ENCODE peak calls at places on chromosomes 7 and 10, in four cellular contexts. B is MM.1S, D is Peyer's patch, C is heart left ventricle. J is an unnamed sample.

GRCh38 chr7:158350166-158350900 is 237.3 kb downstream of the PTPRN2 start:
- DNase-seq in B (no peak), D (no peak), C (no peak), J (no peak)

GRCh38 chr10:60569681-60570080 is 180.0 kb upstream of the ANK3 start:
- DNase-seq in D (no peak), C (no peak), B (no peak), J (no peak)

GRCh38 chr7:25930492-25931048 is 221.4 kb upstream of the NFE2L3 start:
- DNase-seq in B (no peak), C (no peak), D (no peak), J (no peak)

GRCh38 chr7:47578581-47579270 is 3.2 kb downstream of the TNS3 start:
- DNase-seq in D (no peak), C (no peak), B (no peak), J (no peak)

GRCh38 chr10:132493246-132493755 is 44.3 kb upstream of the INPP5A start:
- DNase-seq in B (no peak), C (no peak), D (peak; percentile 41), J (no peak)

GRCh38 chr10:92839191-92840085 is 8.9 kb upstream of the EXOC6 start:
- DNase-seq in D (peak; percentile 60), B (peak; percentile 38), C (peak; percentile 65), J (peak; percentile 60)

GRCh38 chr10:74289172-74289571 is 138.2 kb downstream of the ADK start:
- DNase-seq in C (no peak), D (no peak), B (no peak), J (no peak)

GRCh38 chr10:12811725-12812310 is 189.7 kb downstream of the CCDC3 start:
- DNase-seq in D (no peak), C (no peak), B (no peak), J (no peak)

GRCh38 chr7:54672519-54672918 is 86.5 kb downstream of the SEC61G start:
- DNase-seq in C (no peak), D (no peak), B (no peak), J (no peak)

GRCh38 chr7:90607196-90607595 is 11.1 kb downstream of the CDK14 start:
- DNase-seq in D (no peak), B (no peak), C (no peak), J (no peak)

GRCh38 chr10:26765549-26765948 is 68.0 kb downstream of the PDSS1 start:
- DNase-seq in B (no peak), D (no peak), C (no peak), J (no peak)

GRCh38 chr7:27933691-27934565 is 194.0 kb downstream of the TAX1BP1 start:
- DNase-seq in D (no peak), B (no peak), C (no peak), J (no peak)

GRCh38 chr10:126331101-126331500 is 57.2 kb downstream of the ADAM12 start:
- DNase-seq in B (no peak), C (no peak), D (no peak), J (no peak)

GRCh38 chr10:106537866-106538265 is 626.6 kb downstream of the SORCS1 start:
- DNase-seq in D (no peak), C (no peak), B (no peak), J (no peak)

GRCh38 chr7:137196665-137197064 is 146.9 kb downstream of the PTN start:
- DNase-seq in C (no peak), B (no peak), D (no peak), J (no peak)

GRCh38 chr7:81574723-81575326 is 195.0 kb downstream of the HGF start:
- DNase-seq in C (no peak), B (no peak), D (no peak), J (no peak)

GRCh38 chr7:76220185-76221057 is 18.7 kb downstream of the SRRM3 start:
- DNase-seq in C (peak; percentile 32), D (no peak), B (no peak), J (peak; percentile 37)

GRCh38 chr10:101767600-101767945 is 8.3 kb downstream of the FGF8 start:
- DNase-seq in D (no peak), C (no peak), B (no peak), J (no peak)

GRCh38 chr7:94005753-94006152 is 1.6 kb upstream of the BET1 start:
- DNase-seq in D (no peak), B (no peak), C (no peak), J (no peak)

GRCh38 chr7:1004018-1004880 is 21.3 kb downstream of the CYP2W1 start:
- DNase-seq in B (no peak), C (no peak), D (no peak), J (no peak)

GRCh38 chr7:116978006-116978405 is 24.7 kb downstream of the ST7 start:
- DNase-seq in B (no peak), C (no peak), D (no peak), J (no peak)

GRCh38 chr7:94295805-94296204 is 98.9 kb upstream of the COL1A2 start:
- DNase-seq in D (no peak), B (no peak), C (no peak), J (no peak)

GRCh38 chr7:149734514-149735075 is 38.8 kb downstream of the ZNF467 start:
- DNase-seq in B (no peak), C (no peak), D (no peak), J (no peak)

GRCh38 chr10:88186335-88186734 is 322.9 kb downstream of the PTEN start:
- DNase-seq in B (no peak), C (no peak), D (no peak), J (no peak)

GRCh38 chr7:92589056-92589455 is 1.1 kb downstream of the FAM133B start:
- DNase-seq in C (no peak), D (no peak), B (no peak), J (no peak)

GRCh38 chr7:1811850-1812692 is 142.0 kb downstream of the ELFN1 start:
- DNase-seq in D (no peak), C (no peak), B (no peak), J (no peak)

GRCh38 chr10:8054243-8054497 is 318 bp upstream of the GATA3 start:
- DNase-seq in B (no peak), C (no peak), D (no peak), J (no peak)

GRCh38 chr7:158074896-158075632 is 512.6 kb downstream of the PTPRN2 start:
- DNase-seq in B (no peak), C (no peak), D (no peak), J (no peak)

GRCh38 chr7:102066476-102066875 is 220.2 kb upstream of the SH2B2 start:
- DNase-seq in C (no peak), D (no peak), B (no peak), J (no peak)

GRCh38 chr10:128764190-128764589 is 638.0 kb upstream of the MKI67 start:
- DNase-seq in B (no peak), D (no peak), C (no peak), J (no peak)

GRCh38 chr7:37987732-37988131 is 67.3 kb downstream of the EPDR1 start:
- DNase-seq in D (no peak), C (no peak), B (no peak), J (no peak)

GRCh38 chr7:867406-868188 is 8.8 kb upstream of the GET4 start:
- DNase-seq in B (no peak), C (peak; percentile 89), D (peak; percentile 68), J (no peak)

GRCh38 chr10:74307061-74307651 is 156.1 kb downstream of the ADK start:
- DNase-seq in D (no peak), B (peak; percentile 39), C (no peak), J (no peak)

GRCh38 chr10:79608505-79609375 is 2.0 kb upstream of the SFTPA1 start:
- DNase-seq in C (no peak), B (peak; percentile 57), D (peak; percentile 45), J (peak; percentile 39)

GRCh38 chr10:61643316-61643751 is 19.4 kb upstream of the CABCOCO1 start:
- DNase-seq in C (no peak), D (no peak), B (peak; percentile 10), J (no peak)

GRCh38 chr10:113133497-113133896 is 183.4 kb downstream of the TCF7L2 start:
- DNase-seq in C (no peak), D (no peak), B (no peak), J (no peak)

GRCh38 chr10:80133221-80133620 is 691 bp downstream of the PLAC9 start:
- DNase-seq in C (peak; percentile 71), D (no peak), B (no peak), J (no peak)

GRCh38 chr7:2018786-2019692 is 213.7 kb downstream of the MAD1L1 start:
- DNase-seq in D (peak; percentile 48), C (peak; percentile 59), B (no peak), J (no peak)

GRCh38 chr7:129006636-129007414 is 48.1 kb downstream of the TNPO3 start:
- DNase-seq in C (no peak), B (no peak), D (no peak), J (no peak)
- TF ChIP-seq CTCF in C (no peak), B (no peak), D (no peak), J (no peak)

DNA sequence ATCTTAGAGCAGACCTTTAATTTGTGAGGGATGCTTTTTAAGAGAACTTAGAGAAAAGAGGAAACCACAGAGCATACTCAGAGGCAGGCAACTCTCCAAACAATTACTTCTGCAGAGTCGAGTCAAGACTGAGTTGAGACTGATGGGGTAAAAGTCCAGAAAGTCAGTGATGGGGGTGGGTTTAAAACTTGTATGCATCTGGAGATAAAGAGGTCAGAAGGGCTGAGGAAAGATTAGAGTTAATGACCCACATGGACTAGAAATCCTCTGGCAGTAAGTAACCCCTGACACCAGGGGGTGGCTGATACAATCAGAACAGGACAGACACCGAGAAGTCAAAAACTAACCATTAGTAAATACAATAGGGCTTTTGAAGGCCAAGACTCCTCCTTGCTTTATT is 42.4 kb upstream of the SEPTIN7 start:
- DNase-seq in D (no peak), B (no peak), C (no peak), J (no peak)
- TF ChIP-seq CTCF in D (no peak), B (no peak), C (peak; percentile 14), J (peak; percentile 45)

GRCh38 chr7:87127019-87127418 is 25.2 kb upstream of the DMTF1 start:
- DNase-seq in B (no peak), D (no peak), C (no peak), J (no peak)

GRCh38 chr7:87129332-87129731 is 22.9 kb upstream of the DMTF1 start:
- DNase-seq in C (no peak), B (no peak), D (no peak), J (no peak)

GRCh38 chr7:87128883-87129282 is 23.4 kb upstream of the DMTF1 start:
- DNase-seq in B (no peak), C (no peak), D (no peak), J (no peak)

GRCh38 chr7:87129836-87130235 is 22.4 kb upstream of the DMTF1 start:
- DNase-seq in D (no peak), B (peak; percentile 55), C (no peak), J (no peak)

GRCh38 chr7:87131806-87132205 is 20.4 kb upstream of the DMTF1 start:
- DNase-seq in B (no peak), C (no peak), D (no peak), J (no peak)
- TF ChIP-seq CTCF in B (no peak), C (no peak), D (no peak), J (no peak)

GRCh38 chr7:124667312-124667711 is 98.3 kb downstream of the GPR37 start:
- DNase-seq in B (no peak), C (no peak), D (no peak), J (no peak)

GRCh38 chr7:124667754-124668153 is 97.8 kb downstream of the GPR37 start:
- DNase-seq in D (no peak), C (no peak), B (peak; percentile 37), J (no peak)

GRCh38 chr7:124662372-124662771 is 103.2 kb downstream of the GPR37 start:
- DNase-seq in C (no peak), B (no peak), D (no peak), J (no peak)

DNA sequence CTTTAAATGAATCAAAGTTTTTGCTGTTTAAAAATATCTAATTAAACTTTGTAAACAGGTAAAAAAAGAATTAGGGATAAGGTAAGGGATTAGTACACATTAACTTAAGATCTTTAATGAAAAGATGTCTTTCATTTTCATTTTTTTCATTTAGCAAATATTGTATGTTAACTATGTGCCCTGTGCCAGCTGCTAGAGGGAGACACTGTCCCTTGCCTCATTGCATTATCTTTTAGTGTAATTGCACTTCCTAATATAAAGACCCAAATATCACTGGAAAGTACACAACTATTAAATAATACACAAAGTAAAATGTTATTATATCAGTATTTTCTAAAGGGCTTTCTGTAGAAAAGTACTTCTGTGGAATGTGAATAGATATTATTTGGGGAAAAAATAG is 102.7 kb downstream of the GPR37 start:
- DNase-seq in D (no peak), B (no peak), C (no peak), J (no peak)
- TF ChIP-seq CTCF in D (no peak), B (no peak), C (no peak), J (no peak)

J was measured in neural crest cell.